ENCODE peak calls at places on chromosomes 3 and 15, in four cellular contexts. One of them, this sample, is unnamed.
A peak's percentile ranks its signal among the peaks of the same experiment; 100 is the strongest.

GRCh38 chr15:51405646-51406194 is 64.3 kb downstream of the GLDN start:
- DNase-seq in tibial nerve: no peak
- DNase-seq in ovary: no peak
- DNase-seq in transverse colon: no peak
- DNase-seq in this sample: no peak

GRCh38 chr15:88940110-88940675 is 27.0 kb upstream of the MFGE8 start:
- DNase-seq in tibial nerve: no peak
- DNase-seq in ovary: no peak
- DNase-seq in transverse colon: no peak
- DNase-seq in this sample: no peak

GRCh38 chr3:38097446-38098375 is 39.2 kb downstream of the ACAA1 start:
- DNase-seq in tibial nerve: no peak
- DNase-seq in ovary: no peak
- DNase-seq in transverse colon: no peak
- DNase-seq in this sample: no peak

GRCh38 chr3:31979006-31979697 is 1.9 kb downstream of the OSBPL10 start:
- DNase-seq in tibial nerve: no peak
- DNase-seq in ovary: no peak
- DNase-seq in transverse colon: no peak
- DNase-seq in this sample: no peak

GRCh38 chr15:43511012-43511885 is 6.2 kb upstream of the MAP1A start:
- DNase-seq in tibial nerve: no peak
- DNase-seq in ovary: no peak
- DNase-seq in transverse colon: no peak
- DNase-seq in this sample: no peak

GRCh38 chr15:39242345-39242744 is 338.5 kb upstream of the THBS1 start:
- DNase-seq in tibial nerve: no peak
- DNase-seq in ovary: no peak
- DNase-seq in transverse colon: no peak
- DNase-seq in this sample: no peak

GRCh38 chr3:111547645-111548044 is 5.6 kb downstream of the CD96 start:
- DNase-seq in tibial nerve: no peak
- DNase-seq in ovary: no peak
- DNase-seq in transverse colon: peak; percentile 14
- DNase-seq in this sample: no peak

GRCh38 chr3:168591587-168591986 is 495.9 kb upstream of the GOLIM4 start:
- DNase-seq in tibial nerve: no peak
- DNase-seq in ovary: no peak
- DNase-seq in transverse colon: no peak
- DNase-seq in this sample: no peak

GRCh38 chr15:76336254-76337046 is at the start of gene ISL2:
- DNase-seq in tibial nerve: no peak
- DNase-seq in ovary: no peak
- DNase-seq in transverse colon: peak; percentile 85
- DNase-seq in this sample: peak; percentile 65

GRCh38 chr15:100769043-100769974 is 110.3 kb upstream of the ALDH1A3 start:
- DNase-seq in tibial nerve: no peak
- DNase-seq in ovary: no peak
- DNase-seq in transverse colon: no peak
- DNase-seq in this sample: peak; percentile 41

GRCh38 chr15:57747206-57747605 is 40.7 kb downstream of the POLR2M start:
- DNase-seq in tibial nerve: no peak
- DNase-seq in ovary: no peak
- DNase-seq in transverse colon: peak; percentile 14
- DNase-seq in this sample: no peak

GRCh38 chr3:69741057-69741830 is 2.0 kb downstream of the MITF start:
- DNase-seq in tibial nerve: no peak
- DNase-seq in ovary: no peak
- DNase-seq in transverse colon: no peak
- DNase-seq in this sample: no peak

GRCh38 chr3:153026026-153026425 is 136.0 kb upstream of the RAP2B start:
- DNase-seq in tibial nerve: no peak
- DNase-seq in ovary: no peak
- DNase-seq in transverse colon: no peak
- DNase-seq in this sample: no peak

GRCh38 chr3:152175576-152175883 is 93.2 kb upstream of the MBNL1 start:
- DNase-seq in tibial nerve: no peak
- DNase-seq in ovary: no peak
- DNase-seq in transverse colon: no peak
- DNase-seq in this sample: no peak

GRCh38 chr15:101324513-101325177 is 29.6 kb upstream of the SNRPA1 start:
- DNase-seq in tibial nerve: no peak
- DNase-seq in ovary: no peak
- DNase-seq in transverse colon: peak; percentile 32
- DNase-seq in this sample: no peak

GRCh38 chr3:115148142-115148790 is 1.2 kb upstream of the ZBTB20 start:
- DNase-seq in tibial nerve: no peak
- DNase-seq in ovary: no peak
- DNase-seq in transverse colon: no peak
- DNase-seq in this sample: no peak

GRCh38 chr3:157175678-157176077 is 15.7 kb upstream of the CCNL1 start:
- DNase-seq in tibial nerve: no peak
- DNase-seq in ovary: peak; percentile 52
- DNase-seq in transverse colon: peak; percentile 50
- DNase-seq in this sample: peak; percentile 71

GRCh38 chr15:78461171-78461881 is 23.3 kb downstream of the IREB2 start:
- DNase-seq in tibial nerve: no peak
- DNase-seq in ovary: no peak
- DNase-seq in transverse colon: no peak
- DNase-seq in this sample: no peak

GRCh38 chr3:72340056-72340455 is 508.2 kb downstream of the SHQ1 start:
- DNase-seq in tibial nerve: no peak
- DNase-seq in ovary: no peak
- DNase-seq in transverse colon: no peak
- DNase-seq in this sample: no peak

GRCh38 chr15:70463453-70463834 is 299.9 kb downstream of the UACA start:
- DNase-seq in tibial nerve: no peak
- DNase-seq in ovary: no peak
- DNase-seq in transverse colon: no peak
- DNase-seq in this sample: no peak

GRCh38 chr3:72065872-72066641 is 281.1 kb upstream of the PROK2 start:
- DNase-seq in tibial nerve: no peak
- DNase-seq in ovary: no peak
- DNase-seq in transverse colon: no peak
- DNase-seq in this sample: no peak

GRCh38 chr15:37015476-37015875 is 84.9 kb downstream of the MEIS2 start:
- DNase-seq in tibial nerve: no peak
- DNase-seq in ovary: no peak
- DNase-seq in transverse colon: no peak
- DNase-seq in this sample: no peak

GRCh38 chr3:7285502-7285901 is 424.6 kb downstream of the GRM7 start:
- DNase-seq in tibial nerve: no peak
- DNase-seq in ovary: no peak
- DNase-seq in transverse colon: no peak
- DNase-seq in this sample: no peak

GRCh38 chr15:46293550-46293949 is 658.7 kb downstream of the SQOR start:
- DNase-seq in tibial nerve: no peak
- DNase-seq in ovary: no peak
- DNase-seq in transverse colon: no peak
- DNase-seq in this sample: no peak

GRCh38 chr3:12681586-12682371 is 17.9 kb upstream of the RAF1 start:
- DNase-seq in tibial nerve: no peak
- DNase-seq in ovary: no peak
- DNase-seq in transverse colon: no peak
- DNase-seq in this sample: peak; percentile 50

GRCh38 chr3:107676469-107677309 is 153.9 kb downstream of the BBX start:
- DNase-seq in tibial nerve: no peak
- DNase-seq in ovary: no peak
- DNase-seq in transverse colon: no peak
- DNase-seq in this sample: no peak

GRCh38 chr3:129233538-129233937 is 15.9 kb upstream of the COPG1 start:
- DNase-seq in tibial nerve: no peak
- DNase-seq in ovary: no peak
- DNase-seq in transverse colon: peak; percentile 67
- DNase-seq in this sample: peak; percentile 82

GRCh38 chr15:73440571-73440970 is 2.4 kb upstream of the REC114 start:
- DNase-seq in tibial nerve: no peak
- DNase-seq in ovary: no peak
- DNase-seq in transverse colon: no peak
- DNase-seq in this sample: no peak

GRCh38 chr15:29672923-29673809 is 149.1 kb downstream of the TJP1 start:
- DNase-seq in tibial nerve: no peak
- DNase-seq in ovary: no peak
- DNase-seq in transverse colon: no peak
- DNase-seq in this sample: no peak

GRCh38 chr15:25437751-25438600 is 848 bp downstream of the UBE3A start:
- DNase-seq in tibial nerve: peak; percentile 13
- DNase-seq in ovary: peak; percentile 46
- DNase-seq in transverse colon: peak; percentile 58
- DNase-seq in this sample: peak; percentile 56

GRCh38 chr3:16085410-16085809 is 89.1 kb upstream of the GALNT15 start:
- DNase-seq in tibial nerve: no peak
- DNase-seq in ovary: no peak
- DNase-seq in transverse colon: no peak
- DNase-seq in this sample: no peak

GRCh38 chr3:9976736-9977709 is 9.6 kb downstream of the EMC3 start:
- DNase-seq in tibial nerve: peak; percentile 47
- DNase-seq in ovary: peak; percentile 84
- DNase-seq in transverse colon: peak; percentile 55
- DNase-seq in this sample: peak; percentile 88

GRCh38 chr3:177595789-177596188 is 398.5 kb upstream of the TBL1XR1 start:
- DNase-seq in tibial nerve: no peak
- DNase-seq in ovary: no peak
- DNase-seq in transverse colon: no peak
- DNase-seq in this sample: no peak

GRCh38 chr3:158167737-158168469 is 58.0 kb downstream of the RSRC1 start:
- DNase-seq in tibial nerve: no peak
- DNase-seq in ovary: no peak
- DNase-seq in transverse colon: no peak
- DNase-seq in this sample: no peak

GRCh38 chr3:156378871-156379270 is 176.0 kb downstream of the SSR3 start:
- DNase-seq in tibial nerve: no peak
- DNase-seq in ovary: no peak
- DNase-seq in transverse colon: no peak
- DNase-seq in this sample: no peak

GRCh38 chr3:3615533-3615932 is 183.7 kb upstream of the LRRN1 start:
- DNase-seq in tibial nerve: no peak
- DNase-seq in ovary: no peak
- DNase-seq in transverse colon: no peak
- DNase-seq in this sample: no peak

GRCh38 chr15:89095073-89095472 is 6.8 kb downstream of the ABHD2 start:
- DNase-seq in tibial nerve: no peak
- DNase-seq in ovary: no peak
- DNase-seq in transverse colon: no peak
- DNase-seq in this sample: peak; percentile 19

GRCh38 chr3:134803652-134804051 is 8.6 kb downstream of the EPHB1 start:
- DNase-seq in tibial nerve: no peak
- DNase-seq in ovary: no peak
- DNase-seq in transverse colon: no peak
- DNase-seq in this sample: no peak

GRCh38 chr15:63593705-63594671 is 3.2 kb upstream of the FBXL22 start:
- DNase-seq in tibial nerve: no peak
- DNase-seq in ovary: no peak
- DNase-seq in transverse colon: no peak
- DNase-seq in this sample: no peak

DNA sequence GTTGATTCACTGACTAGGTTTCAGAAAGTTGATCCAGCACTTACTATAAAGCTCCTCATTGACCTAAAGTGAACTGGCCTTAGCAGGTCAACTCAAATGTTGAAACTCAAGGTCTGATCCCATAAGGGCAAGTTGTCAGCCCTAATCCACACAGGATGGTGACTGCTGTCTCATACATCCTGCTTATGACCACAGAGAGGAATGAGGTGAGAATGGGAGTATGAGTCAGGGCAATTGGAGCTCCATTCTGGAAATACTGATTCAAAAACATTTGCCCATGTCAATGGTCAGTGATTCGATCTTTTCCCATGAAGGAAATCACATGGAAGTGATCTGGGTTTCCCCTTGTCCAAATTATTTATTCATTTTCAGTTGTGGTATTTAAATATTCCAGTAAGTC is 78.7 kb downstream of the ZNF385D start:
- DNase-seq in tibial nerve: no peak
- DNase-seq in ovary: no peak
- DNase-seq in transverse colon: no peak
- DNase-seq in this sample: no peak
- TF ChIP-seq EP300 in tibial nerve: no peak
- TF ChIP-seq EP300 in ovary: no peak
- TF ChIP-seq EP300 in transverse colon: no peak
- TF ChIP-seq EP300 in this sample: no peak

GRCh38 chr3:27360113-27361078 is 8.8 kb downstream of the NEK10 start:
- DNase-seq in tibial nerve: no peak
- DNase-seq in ovary: no peak
- DNase-seq in transverse colon: peak; percentile 30
- DNase-seq in this sample: no peak
- TF ChIP-seq EP300 in tibial nerve: no peak
- TF ChIP-seq EP300 in ovary: no peak
- TF ChIP-seq EP300 in transverse colon: no peak
- TF ChIP-seq EP300 in this sample: no peak

GRCh38 chr15:33113666-33114483 is 80.6 kb downstream of the FMN1 start:
- DNase-seq in tibial nerve: no peak
- DNase-seq in ovary: no peak
- DNase-seq in transverse colon: no peak
- DNase-seq in this sample: no peak
- TF ChIP-seq EP300 in tibial nerve: no peak
- TF ChIP-seq EP300 in ovary: no peak
- TF ChIP-seq EP300 in transverse colon: no peak
- TF ChIP-seq EP300 in this sample: no peak

DNA sequence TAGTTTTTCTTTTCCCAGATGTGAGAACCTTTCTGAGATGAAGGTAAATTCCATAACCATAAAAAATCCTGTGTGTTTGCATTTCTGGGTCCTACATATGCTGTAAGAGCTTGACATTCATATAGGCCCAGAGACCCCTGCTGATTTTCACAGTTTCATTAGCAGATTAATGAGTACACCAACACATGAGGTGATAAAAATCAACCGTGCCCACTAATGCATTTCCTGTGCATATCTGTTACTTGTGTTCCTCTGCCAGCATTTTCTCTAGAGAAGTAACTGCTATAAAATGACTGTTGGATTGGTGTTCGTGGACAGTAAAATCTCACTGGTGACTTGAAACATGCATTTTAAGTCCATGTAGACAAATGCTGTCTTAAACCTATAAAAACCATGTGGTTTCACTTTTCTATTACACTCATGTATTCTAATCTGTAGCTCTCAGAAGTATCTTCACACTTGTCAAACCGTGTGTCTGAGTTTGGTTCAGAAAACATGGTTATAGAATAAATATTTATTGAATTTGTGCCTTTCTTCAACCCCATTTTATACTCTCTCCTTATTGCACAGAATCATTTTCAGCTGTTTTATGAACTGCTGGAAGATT is 14.6 kb downstream of the MAP2K5 start:
- DNase-seq in tibial nerve: no peak
- DNase-seq in ovary: no peak
- DNase-seq in transverse colon: no peak
- DNase-seq in this sample: no peak
- TF ChIP-seq EP300 in tibial nerve: no peak
- TF ChIP-seq EP300 in ovary: no peak
- TF ChIP-seq EP300 in transverse colon: no peak
- TF ChIP-seq EP300 in this sample: no peak

GRCh38 chr15:98694153-98694552 is 45.8 kb downstream of the IGF1R start:
- DNase-seq in tibial nerve: no peak
- DNase-seq in ovary: no peak
- DNase-seq in transverse colon: no peak
- DNase-seq in this sample: no peak
- TF ChIP-seq EP300 in tibial nerve: no peak
- TF ChIP-seq EP300 in ovary: no peak
- TF ChIP-seq EP300 in transverse colon: no peak
- TF ChIP-seq EP300 in this sample: no peak

GRCh38 chr3:147162743-147163142 is 243.6 kb downstream of the ZIC4 start:
- DNase-seq in tibial nerve: no peak
- DNase-seq in ovary: no peak
- DNase-seq in transverse colon: no peak
- DNase-seq in this sample: no peak
- TF ChIP-seq EP300 in tibial nerve: no peak
- TF ChIP-seq EP300 in ovary: no peak
- TF ChIP-seq EP300 in transverse colon: no peak
- TF ChIP-seq EP300 in this sample: no peak

This sample was measured in upper lobe of left lung.